ENCODE peak calls at places on chromosome 16, in nine cellular contexts. I is gastrocnemius medialis, T is stomach, P is A549, X is H54, V is ovary, F is heart left ventricle, G is prostate gland, L is breast epithelium. D is an unnamed sample.

GRCh38 chr16:55102077-55102476 is 171.4 kb downstream of the IRX5 start:
- DNase-seq in X (no peak), P (no peak), F (no peak), T (no peak), V (no peak), L (no peak), G (no peak), I (no peak), D (no peak)

GRCh38 chr16:56558024-56558747 is 6.7 kb upstream of the MT4 start:
- DNase-seq in F (no peak), T (no peak), V (no peak), X (peak), L (no peak), P (peak), G (no peak), I (no peak), D (no peak)

GRCh38 chr16:8391219-8391757 is 199.0 kb downstream of the TMEM114 start:
- DNase-seq in T (no peak), X (no peak), P (peak), L (no peak), G (no peak), I (no peak), V (no peak), F (no peak), D (no peak)

GRCh38 chr16:65666132-65666869 is 544.4 kb upstream of the CDH11 start:
- DNase-seq in P (no peak), T (no peak), X (no peak), I (no peak), V (no peak), G (peak), L (no peak), F (no peak), D (no peak)

GRCh38 chr16:82049484-82049883 is 14.4 kb downstream of the HSD17B2 start:
- DNase-seq in L (no peak), F (no peak), P (no peak), V (no peak), X (no peak), T (no peak), G (peak), I (no peak), D (no peak)

GRCh38 chr16:27238016-27238587 is 30.5 kb downstream of the NSMCE1 start:
- DNase-seq in F (no peak), V (no peak), G (no peak), I (no peak), T (peak), L (peak), X (no peak), P (no peak), D (peak)

GRCh38 chr16:78762222-78762621 is 662.8 kb downstream of the WWOX start:
- DNase-seq in G (no peak), F (no peak), X (no peak), P (no peak), I (no peak), V (no peak), T (no peak), L (no peak), D (no peak)

GRCh38 chr16:2839650-2840450 is 9.7 kb downstream of the ZG16B start:
- DNase-seq in I (no peak), X (no peak), G (no peak), T (no peak), P (no peak), L (no peak), F (no peak), V (no peak), D (no peak)

GRCh38 chr16:87127061-87127765 is 190.0 kb downstream of the C16orf95 start:
- DNase-seq in I (no peak), P (no peak), T (no peak), V (peak), X (no peak), L (no peak), F (peak), G (no peak), D (peak)

GRCh38 chr16:19215705-19216104 is 47.7 kb downstream of the SYT17 start:
- DNase-seq in L (no peak), X (no peak), G (no peak), P (no peak), F (no peak), I (no peak), V (no peak), T (no peak), D (no peak)

GRCh38 chr16:85061566-85061965 is 34.0 kb downstream of the KIAA0513 start:
- DNase-seq in I (peak), T (peak), G (no peak), L (no peak), X (no peak), P (no peak), F (peak), V (no peak), D (no peak)

GRCh38 chr16:66238696-66239095 is 127.8 kb upstream of the CDH5 start:
- DNase-seq in T (no peak), I (no peak), X (no peak), F (no peak), G (no peak), P (no peak), L (no peak), V (no peak), D (no peak)

GRCh38 chr16:30010817-30011504 is at the start of gene DOC2A:
- DNase-seq in P (no peak), F (no peak), X (no peak), T (no peak), V (no peak), I (no peak), G (no peak), L (no peak), D (no peak)

GRCh38 chr16:11407047-11407982 is 62.1 kb downstream of the RMI2 start:
- DNase-seq in G (peak), V (peak), X (peak), T (peak), F (peak), P (peak), L (peak), I (peak), D (no peak)

GRCh38 chr16:24257965-24258364 is 1.8 kb downstream of the CACNG3 start:
- DNase-seq in X (no peak), L (no peak), F (no peak), V (no peak), G (no peak), P (peak), I (no peak), T (no peak), D (no peak)

GRCh38 chr16:85187002-85187401 is 74.7 kb upstream of the CIBAR2 start:
- DNase-seq in P (no peak), X (peak), L (no peak), T (no peak), I (peak), G (no peak), V (no peak), F (peak), D (no peak)

GRCh38 chr16:85372627-85373372 is 240.3 kb upstream of the GSE1 start:
- DNase-seq in P (peak), G (no peak), V (no peak), F (no peak), T (peak), L (no peak), X (peak), I (peak), D (no peak)

GRCh38 chr16:3140603-3141427 is 6.0 kb downstream of the ZNF213 start:
- DNase-seq in G (no peak), I (no peak), T (no peak), L (no peak), F (peak), P (no peak), V (no peak), X (no peak), D (no peak)

GRCh38 chr16:181668-182021 is 1.4 kb downstream of the HBQ1 start:
- DNase-seq in X (no peak), I (no peak), T (no peak), G (no peak), F (no peak), P (peak), L (no peak), V (no peak), D (no peak)
- TF ChIP-seq POLR2A in X (no peak), I (no peak), T (no peak), G (no peak), F (no peak), P (no peak), L (no peak), V (no peak), D (no peak)

DNA sequence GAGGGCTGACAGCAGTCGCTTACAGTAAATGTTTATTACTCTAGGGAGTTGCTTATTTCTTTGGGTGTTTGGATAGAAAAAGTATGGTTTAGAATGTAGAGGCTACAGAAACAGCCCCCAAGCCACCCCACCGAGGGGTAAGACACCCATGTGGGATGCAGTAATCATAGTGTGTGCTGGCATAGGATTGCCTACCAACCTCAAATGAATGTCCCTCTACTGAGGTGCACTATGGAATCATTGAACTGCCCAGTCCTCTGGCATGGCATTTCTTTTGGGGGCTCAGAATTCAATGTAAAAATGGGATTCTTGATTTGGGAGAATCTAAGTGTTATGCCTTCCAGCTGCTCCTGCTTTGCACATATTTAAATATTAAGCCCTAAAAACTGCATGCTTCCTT is 46.8 kb downstream of the ZNF267 start:
- DNase-seq in T (no peak), V (no peak), F (no peak), I (no peak), P (no peak), L (no peak), X (no peak), G (no peak), D (no peak)
- TF ChIP-seq POLR2A in T (no peak), V (no peak), F (no peak), I (no peak), P (no peak), L (no peak), X (no peak), G (no peak), D (no peak)

DNA sequence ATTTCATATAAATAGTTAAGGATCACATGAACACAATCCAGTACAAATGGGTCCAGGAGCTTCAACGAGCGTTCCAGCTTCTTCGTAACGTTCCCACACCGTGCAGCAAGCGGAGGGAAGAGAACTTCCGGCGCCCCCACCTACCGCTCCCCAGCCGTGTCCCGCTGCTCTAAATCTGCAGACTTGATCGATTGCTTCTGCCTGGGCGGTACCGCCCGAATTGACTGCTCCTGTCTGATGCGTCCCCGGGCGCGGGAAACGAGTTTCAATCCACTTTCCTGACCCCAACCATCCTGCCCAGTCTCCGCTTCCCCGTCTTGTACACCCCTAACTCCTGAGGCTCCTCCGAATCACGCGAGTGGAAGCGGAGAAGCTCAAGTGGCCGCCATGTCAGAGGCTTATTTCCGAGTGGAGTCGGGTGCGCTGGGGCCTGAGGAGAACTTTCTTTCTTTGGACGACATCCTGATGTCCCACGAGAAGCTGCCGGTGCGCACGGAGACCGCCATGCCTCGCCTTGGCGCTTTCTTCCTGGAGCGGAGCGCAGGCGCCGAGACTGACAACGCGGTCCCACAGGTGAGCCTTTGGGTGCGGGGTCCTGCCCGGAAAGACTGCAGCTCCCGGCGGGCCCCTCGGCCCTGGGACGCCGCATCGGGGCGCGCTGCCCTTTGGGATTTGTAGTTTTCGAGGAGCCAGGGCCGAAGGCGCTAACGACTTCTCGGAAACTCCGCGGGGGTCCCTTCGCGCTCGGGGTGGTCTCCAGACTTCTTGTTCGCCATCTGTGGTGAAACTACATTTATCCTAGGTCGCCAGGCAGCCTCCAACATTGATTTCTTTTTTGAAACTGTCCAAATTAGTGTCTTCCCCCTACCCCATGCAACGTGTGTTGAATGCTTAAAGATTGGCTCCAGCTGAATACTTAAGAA is at the start of gene GINS3:
- DNase-seq in T (peak), P (peak), V (peak), G (peak), I (peak), X (peak), L (peak), F (peak), D (peak)
- TF ChIP-seq POLR2A in T (no peak), P (peak), V (peak), G (peak), I (no peak), X (peak), L (no peak), F (peak), D (no peak)

GRCh38 chr16:67404740-67405226 is 11.5 kb upstream of the TPPP3 start:
- DNase-seq in I (no peak), F (no peak), T (peak), V (no peak), X (no peak), P (no peak), L (peak), G (peak), D (no peak)
- TF ChIP-seq POLR2A in I (no peak), F (no peak), T (no peak), V (no peak), X (no peak), P (no peak), L (no peak), G (peak), D (no peak)

GRCh38 chr16:724188-725040 is 1.8 kb downstream of the CCDC78 start:
- DNase-seq in G (no peak), F (no peak), L (no peak), I (no peak), P (no peak), X (no peak), T (no peak), V (no peak), D (no peak)
- TF ChIP-seq POLR2A in G (no peak), F (no peak), L (no peak), I (no peak), P (no peak), X (no peak), T (no peak), V (no peak), D (no peak)

GRCh38 chr16:63978240-63978639 is 1143.6 kb downstream of the CDH11 start:
- DNase-seq in I (no peak), G (no peak), P (no peak), X (no peak), T (no peak), V (no peak), F (no peak), L (no peak), D (no peak)
- TF ChIP-seq POLR2A in I (no peak), G (no peak), P (no peak), X (no peak), T (no peak), V (no peak), F (no peak), L (no peak), D (no peak)

GRCh38 chr16:89697161-89697615 is 4.3 kb downstream of the SPATA2L start:
- DNase-seq in X (no peak), G (no peak), P (no peak), I (no peak), T (no peak), L (no peak), V (peak), F (no peak), D (no peak)
- TF ChIP-seq POLR2A in X (no peak), G (no peak), P (no peak), I (no peak), T (no peak), L (no peak), V (no peak), F (no peak), D (no peak)